ENCODE peak calls at places on chromosomes 16 and 17, in eight cellular contexts. Y, A, Q, B, P, X, W and J are unnamed samples. For H3K9me3, the result is how much of the 10 kb centered on the place peaks cover.

GRCh38 chr16:19228057-19228456 is 57.5 kb upstream of the CLEC19A start:
- DNase-seq in Q (no peak), A (no peak), X (no peak), W (no peak), P (no peak), B (no peak), Y (no peak), J (no peak)

GRCh38 chr16:85571813-85572619 is 41.1 kb upstream of the GSE1 start:
- DNase-seq in W (no peak), Y (no peak), A (no peak), P (no peak), B (no peak), Q (no peak), X (no peak), J (no peak)

GRCh38 chr16:68800257-68800875 is 43.0 kb upstream of the TANGO6 start:
- DNase-seq in Y (peak), X (peak), A (peak), Q (peak), B (peak), W (peak), P (peak), J (no peak)

GRCh38 chr16:88936913-88937666 is 39.9 kb downstream of the CBFA2T3 start:
- DNase-seq in X (no peak), Y (no peak), Q (no peak), P (no peak), B (no peak), W (no peak), A (no peak), J (no peak)

GRCh38 chr17:52136173-52136572 is 22.3 kb downstream of the CA10 start:
- DNase-seq in Y (no peak), W (no peak), P (no peak), X (no peak), B (no peak), Q (no peak), A (no peak), J (no peak)

GRCh38 chr17:31349454-31349853 is 28.0 kb upstream of the EVI2A start:
- DNase-seq in A (no peak), B (no peak), P (no peak), Q (no peak), X (no peak), Y (no peak), W (no peak), J (no peak)

GRCh38 chr17:27550974-27551505 is 79.9 kb upstream of the LGALS9 start:
- DNase-seq in P (no peak), A (no peak), Y (no peak), B (no peak), X (no peak), Q (no peak), W (no peak), J (no peak)

GRCh38 chr17:62592305-62593099 is 35.0 kb upstream of the MRC2 start:
- DNase-seq in A (no peak), Q (no peak), B (no peak), X (no peak), W (no peak), Y (no peak), P (no peak), J (no peak)

GRCh38 chr17:43453331-43453812 is 30.4 kb upstream of the DHX8 start:
- DNase-seq in W (no peak), Y (no peak), Q (no peak), B (no peak), P (no peak), X (peak), A (peak), J (no peak)

GRCh38 chr17:55734128-55734781 is 11.6 kb upstream of the TMEM100 start:
- DNase-seq in Q (no peak), A (no peak), W (no peak), P (no peak), Y (no peak), B (no peak), X (no peak), J (no peak)

GRCh38 chr16:81873843-81874752 is 95.0 kb downstream of the PLCG2 start:
- DNase-seq in Y (peak), B (peak), A (no peak), X (peak), P (peak), W (peak), Q (peak), J (no peak)

GRCh38 chr17:57104461-57105175 is 19.6 kb downstream of the AKAP1 start:
- DNase-seq in Y (no peak), A (no peak), X (no peak), W (no peak), Q (peak), B (no peak), P (no peak), J (no peak)

GRCh38 chr16:79561729-79562128 is 38.8 kb downstream of the MAF start:
- DNase-seq in W (no peak), B (no peak), Y (no peak), P (no peak), X (no peak), A (no peak), Q (no peak), J (no peak)

GRCh38 chr17:34619687-34620217 is 40.4 kb downstream of the TMEM132E start:
- DNase-seq in W (no peak), Y (no peak), A (no peak), B (no peak), X (no peak), P (no peak), Q (no peak), J (no peak)

GRCh38 chr17:78176548-78177025 is 8.2 kb downstream of the SYNGR2 start:
- DNase-seq in Y (no peak), B (peak), W (peak), A (peak), P (peak), Q (peak), X (peak), J (peak)

GRCh38 chr17:35051579-35052239 is 11.8 kb downstream of the RFFL start:
- DNase-seq in X (no peak), Q (no peak), Y (no peak), A (no peak), W (no peak), P (no peak), B (no peak), J (no peak)

GRCh38 chr17:49217651-49218413 is 7.3 kb downstream of the ABI3 start:
- DNase-seq in P (peak), B (no peak), X (no peak), Q (no peak), Y (no peak), A (peak), W (peak), J (peak)

GRCh38 chr17:59893617-59894100 is 738 bp downstream of the RPS6KB1 start:
- DNase-seq in W (no peak), P (no peak), X (peak), B (no peak), A (no peak), Q (peak), Y (no peak), J (no peak)

GRCh38 chr16:19853132-19853972 is 31.3 kb downstream of the GPRC5B start:
- DNase-seq in W (no peak), X (no peak), Q (no peak), B (no peak), A (no peak), P (no peak), Y (no peak), J (no peak)

GRCh38 chr16:60907645-60908044 is 1128.6 kb downstream of the CDH8 start:
- DNase-seq in W (no peak), X (no peak), B (no peak), Q (no peak), P (no peak), Y (no peak), A (no peak), J (no peak)

GRCh38 chr16:86296263-86296662 is 214.1 kb upstream of the FOXF1 start:
- DNase-seq in Y (no peak), P (no peak), X (no peak), Q (no peak), A (peak), B (no peak), W (no peak), J (no peak)

GRCh38 chr17:10683853-10684252 is 13.5 kb downstream of the SCO1 start:
- DNase-seq in B (no peak), A (no peak), W (no peak), P (no peak), X (peak), Q (peak), Y (no peak), J (no peak)

GRCh38 chr16:77618951-77619350 is 103.4 kb upstream of the NUDT7 start:
- DNase-seq in X (no peak), Q (no peak), P (no peak), Y (no peak), W (no peak), B (no peak), A (no peak), J (no peak)
- H3K9me3 ChIP-seq in X (under half), Q (under half), P (under half), Y (under half), W (under half), B (under half), A (under half), J (under half)

GRCh38 chr17:22459953-22460350 is 767.6 kb downstream of the KCNJ18 start:
- DNase-seq in P (no peak), A (no peak), W (no peak), Q (no peak), B (no peak), Y (no peak), X (no peak), J (no peak)
- H3K9me3 ChIP-seq in P (under half), A (under half), W (under half), Q (under half), B (under half), Y (under half), X (under half), J (under half)

GRCh38 chr16:3317315-3317999 is 12.2 kb downstream of the ZNF75A start:
- DNase-seq in Q (peak), B (no peak), Y (no peak), X (peak), W (no peak), A (no peak), P (no peak), J (no peak)
- H3K9me3 ChIP-seq in Q (half or more), B (half or more), Y (half or more), X (under half), W (under half), A (half or more), P (half or more), J (half or more)

GRCh38 chr16:35743101-35743692 is 2283.8 kb downstream of the TP53TG3F start:
- DNase-seq in X (no peak), Q (no peak), Y (no peak), P (no peak), B (no peak), A (no peak), W (no peak), J (no peak)
- H3K9me3 ChIP-seq in X (under half), Q (under half), Y (under half), P (under half), B (under half), A (under half), W (under half), J (under half)

GRCh38 chr16:5903797-5904196 is 806.2 kb upstream of the EEF2KMT start:
- DNase-seq in Y (no peak), B (no peak), A (no peak), P (no peak), X (no peak), W (no peak), Q (no peak), J (no peak)
- H3K9me3 ChIP-seq in Y (under half), B (under half), A (under half), P (under half), X (under half), W (under half), Q (under half), J (under half)